ENCODE peak calls at places on chromosomes 5 and 9, in six cellular contexts. T is pancreas; O is activated CD8-positive, alpha-beta memory T cell treated with anti-CD3 and anti-CD28 coated beads for 1 hour; X is nucleus accumbens; D is mesothelial cell of epicardium; U is body of pancreas. M is an unnamed sample.

GRCh38 chr5:134564396-134564795 is 38.9 kb downstream of the JADE2 start:
- DNase-seq in D (no peak), X (no peak), T (no peak), O (no peak), U (no peak), M (no peak)

GRCh38 chr9:97359147-97359546 is 51.7 kb downstream of the CCDC180 start:
- DNase-seq in O (no peak), U (no peak), T (no peak), X (no peak), D (no peak), M (no peak)

GRCh38 chr5:84535281-84535680 is 150.6 kb upstream of the EDIL3 start:
- DNase-seq in T (no peak), X (no peak), D (no peak), U (no peak), O (no peak), M (no peak)

GRCh38 chr5:6644841-6645240 is 11.6 kb downstream of the SRD5A1 start:
- DNase-seq in X (no peak), O (no peak), U (no peak), T (no peak), D (no peak), M (no peak)

GRCh38 chr5:109589983-109590382 is 99.7 kb upstream of the MAN2A1 start:
- DNase-seq in D (no peak), X (no peak), U (peak), O (no peak), T (no peak), M (no peak)

GRCh38 chr9:16591092-16591491 is 279.4 kb downstream of the BNC2 start:
- DNase-seq in O (no peak), U (no peak), D (no peak), T (no peak), X (no peak), M (no peak)

GRCh38 chr5:612498-613424 is 621 bp downstream of the CEP72 start:
- DNase-seq in T (no peak), O (no peak), U (no peak), X (no peak), D (no peak), M (peak)

GRCh38 chr5:81125959-81126358 is 107.2 kb upstream of the CKMT2 start:
- DNase-seq in T (no peak), X (no peak), O (no peak), D (no peak), U (no peak), M (no peak)

GRCh38 chr5:130067364-130067763 is 163.1 kb downstream of the CHSY3 start:
- DNase-seq in D (no peak), U (no peak), T (no peak), O (no peak), X (no peak), M (no peak)

GRCh38 chr5:103356344-103357091 is 98.0 kb downstream of the MACIR start:
- DNase-seq in O (no peak), T (no peak), D (no peak), X (no peak), U (no peak), M (no peak)

GRCh38 chr5:56734066-56734766 is 81.1 kb upstream of the MAP3K1 start:
- DNase-seq in D (no peak), O (no peak), X (no peak), T (peak), U (peak), M (no peak)

GRCh38 chr9:26172301-26172700 is 494.1 kb upstream of the TUSC1 start:
- DNase-seq in X (no peak), O (no peak), U (no peak), T (no peak), D (no peak), M (no peak)

GRCh38 chr5:175052351-175052750 is 328.0 kb downstream of the MSX2 start:
- DNase-seq in T (no peak), X (no peak), U (no peak), O (no peak), D (no peak), M (no peak)

GRCh38 chr5:32668552-32668951 is 42.6 kb upstream of the NPR3 start:
- DNase-seq in X (no peak), U (no peak), O (no peak), T (no peak), D (no peak), M (no peak)

GRCh38 chr5:137206030-137206715 is 293.0 kb downstream of the SPOCK1 start:
- DNase-seq in U (no peak), O (no peak), X (no peak), T (no peak), D (no peak), M (no peak)

GRCh38 chr5:91382530-91383026 is 539 bp downstream of the ARRDC3 start:
- DNase-seq in D (no peak), U (peak), O (no peak), T (peak), X (peak), M (peak)

GRCh38 chr5:117161718-117162386 is 587.2 kb upstream of the SEMA6A start:
- DNase-seq in T (no peak), D (no peak), O (no peak), U (no peak), X (no peak), M (no peak)

GRCh38 chr5:142245776-142246175 is 79.0 kb downstream of the SPRY4 start:
- DNase-seq in X (no peak), T (no peak), D (no peak), U (no peak), O (no peak), M (no peak)

GRCh38 chr5:61277190-61277589 is 54.9 kb upstream of the ZSWIM6 start:
- DNase-seq in T (no peak), D (no peak), X (no peak), O (no peak), U (no peak), M (no peak)

GRCh38 chr5:130385619-130386018 is 481.4 kb downstream of the CHSY3 start:
- DNase-seq in T (no peak), O (no peak), D (no peak), X (no peak), U (no peak), M (no peak)

GRCh38 chr5:61951295-61951694 is 354.7 kb upstream of the KIF2A start:
- DNase-seq in X (no peak), D (no peak), T (no peak), U (no peak), O (no peak), M (no peak)

GRCh38 chr9:81605154-81605670 is 84.1 kb downstream of the TLE1 start:
- DNase-seq in D (no peak), O (no peak), T (no peak), X (no peak), U (no peak), M (no peak)

GRCh38 chr5:178382689-178383276 is 150.2 kb upstream of the PHYKPL start:
- DNase-seq in D (no peak), U (no peak), T (no peak), X (no peak), O (no peak), M (no peak)

GRCh38 chr9:100473271-100474081 is 527 bp downstream of the TMEFF1 start:
- DNase-seq in D (peak), U (peak), T (peak), X (peak), O (no peak), M (peak)

GRCh38 chr5:145996135-145996534 is 59.8 kb downstream of the SH3RF2 start:
- DNase-seq in O (no peak), D (no peak), U (no peak), X (no peak), T (no peak), M (no peak)

GRCh38 chr5:122144236-122144635 is 14.9 kb downstream of the ZNF474 start:
- DNase-seq in X (no peak), U (no peak), O (no peak), D (no peak), T (no peak), M (no peak)

GRCh38 chr5:78364005-78364404 is 3.6 kb downstream of the SCAMP1 start:
- DNase-seq in T (no peak), D (no peak), O (no peak), U (no peak), X (no peak), M (no peak)

GRCh38 chr9:109166771-109167601 is at the start of gene FRRS1L:
- DNase-seq in D (peak), U (no peak), O (no peak), X (peak), T (no peak), M (no peak)

GRCh38 chr9:4038182-4038723 is 261.6 kb downstream of the GLIS3 start:
- DNase-seq in X (no peak), O (no peak), T (no peak), D (no peak), U (no peak), M (no peak)